ENCODE peak calls at places on chromosome 9, in five cellular contexts. One of them, this sample, is unnamed. For H3K4me1 and H3K27me3, the result is how much of the 10 kb centered on the place peaks cover.

GRCh38 chr9:78001946-78002731 is 29.5 kb downstream of the GNAQ start:
- DNase-seq in PC-9: no peak
- DNase-seq in uterus: no peak
- DNase-seq in hepatocyte: no peak
- DNase-seq in CD4-positive, CD25-positive, alpha-beta regulatory T cell: no peak
- DNase-seq in this sample: no peak

GRCh38 chr9:118473527-118473926 is 769.3 kb downstream of the TLR4 start:
- DNase-seq in uterus: no peak
- DNase-seq in PC-9: no peak
- DNase-seq in hepatocyte: no peak
- DNase-seq in CD4-positive, CD25-positive, alpha-beta regulatory T cell: no peak
- DNase-seq in this sample: no peak

GRCh38 chr9:98488578-98489312 is 220.0 kb downstream of the GABBR2 start:
- DNase-seq in hepatocyte: peak
- DNase-seq in PC-9: peak
- DNase-seq in CD4-positive, CD25-positive, alpha-beta regulatory T cell: no peak
- DNase-seq in uterus: no peak
- DNase-seq in this sample: no peak

GRCh38 chr9:132409828-132410528 is at the start of gene CFAP77:
- DNase-seq in PC-9: peak
- DNase-seq in CD4-positive, CD25-positive, alpha-beta regulatory T cell: peak
- DNase-seq in uterus: no peak
- DNase-seq in hepatocyte: peak
- DNase-seq in this sample: peak

GRCh38 chr9:6128030-6128429 is 87.6 kb upstream of the IL33 start:
- DNase-seq in uterus: no peak
- DNase-seq in CD4-positive, CD25-positive, alpha-beta regulatory T cell: no peak
- DNase-seq in hepatocyte: no peak
- DNase-seq in PC-9: no peak
- DNase-seq in this sample: no peak

GRCh38 chr9:37436540-37436939 is 14.0 kb downstream of the GRHPR start:
- DNase-seq in PC-9: no peak
- DNase-seq in uterus: no peak
- DNase-seq in hepatocyte: no peak
- DNase-seq in CD4-positive, CD25-positive, alpha-beta regulatory T cell: no peak
- DNase-seq in this sample: no peak

GRCh38 chr9:94300470-94301301 is 27.8 kb downstream of the NUTM2F start:
- DNase-seq in hepatocyte: no peak
- DNase-seq in uterus: no peak
- DNase-seq in PC-9: no peak
- DNase-seq in CD4-positive, CD25-positive, alpha-beta regulatory T cell: no peak
- DNase-seq in this sample: no peak

GRCh38 chr9:79989079-79989478 is 417.3 kb downstream of the TLE4 start:
- DNase-seq in CD4-positive, CD25-positive, alpha-beta regulatory T cell: no peak
- DNase-seq in uterus: no peak
- DNase-seq in hepatocyte: no peak
- DNase-seq in PC-9: no peak
- DNase-seq in this sample: no peak

GRCh38 chr9:110241491-110242321 is 14.6 kb downstream of the TXN start:
- DNase-seq in CD4-positive, CD25-positive, alpha-beta regulatory T cell: no peak
- DNase-seq in PC-9: no peak
- DNase-seq in hepatocyte: no peak
- DNase-seq in uterus: no peak
- DNase-seq in this sample: no peak

GRCh38 chr9:136709454-136710109 is 2.8 kb upstream of the DIPK1B start:
- DNase-seq in hepatocyte: no peak
- DNase-seq in CD4-positive, CD25-positive, alpha-beta regulatory T cell: no peak
- DNase-seq in uterus: no peak
- DNase-seq in PC-9: no peak
- DNase-seq in this sample: no peak

GRCh38 chr9:135526089-135526729 is 5.0 kb downstream of the LCN1 start:
- DNase-seq in hepatocyte: no peak
- DNase-seq in PC-9: no peak
- DNase-seq in CD4-positive, CD25-positive, alpha-beta regulatory T cell: no peak
- DNase-seq in uterus: no peak
- DNase-seq in this sample: no peak

GRCh38 chr9:127806871-127807270 is 4.2 kb downstream of the FPGS start:
- DNase-seq in PC-9: no peak
- DNase-seq in CD4-positive, CD25-positive, alpha-beta regulatory T cell: no peak
- DNase-seq in hepatocyte: no peak
- DNase-seq in uterus: no peak
- DNase-seq in this sample: no peak

GRCh38 chr9:95462419-95463121 is 54.2 kb downstream of the PTCH1 start:
- DNase-seq in uterus: peak
- DNase-seq in PC-9: no peak
- DNase-seq in hepatocyte: peak
- DNase-seq in CD4-positive, CD25-positive, alpha-beta regulatory T cell: peak
- DNase-seq in this sample: peak

GRCh38 chr9:136552117-136552685 is 6.4 kb upstream of the NOTCH1 start:
- DNase-seq in uterus: peak
- DNase-seq in CD4-positive, CD25-positive, alpha-beta regulatory T cell: no peak
- DNase-seq in PC-9: no peak
- DNase-seq in hepatocyte: peak
- DNase-seq in this sample: no peak

DNA sequence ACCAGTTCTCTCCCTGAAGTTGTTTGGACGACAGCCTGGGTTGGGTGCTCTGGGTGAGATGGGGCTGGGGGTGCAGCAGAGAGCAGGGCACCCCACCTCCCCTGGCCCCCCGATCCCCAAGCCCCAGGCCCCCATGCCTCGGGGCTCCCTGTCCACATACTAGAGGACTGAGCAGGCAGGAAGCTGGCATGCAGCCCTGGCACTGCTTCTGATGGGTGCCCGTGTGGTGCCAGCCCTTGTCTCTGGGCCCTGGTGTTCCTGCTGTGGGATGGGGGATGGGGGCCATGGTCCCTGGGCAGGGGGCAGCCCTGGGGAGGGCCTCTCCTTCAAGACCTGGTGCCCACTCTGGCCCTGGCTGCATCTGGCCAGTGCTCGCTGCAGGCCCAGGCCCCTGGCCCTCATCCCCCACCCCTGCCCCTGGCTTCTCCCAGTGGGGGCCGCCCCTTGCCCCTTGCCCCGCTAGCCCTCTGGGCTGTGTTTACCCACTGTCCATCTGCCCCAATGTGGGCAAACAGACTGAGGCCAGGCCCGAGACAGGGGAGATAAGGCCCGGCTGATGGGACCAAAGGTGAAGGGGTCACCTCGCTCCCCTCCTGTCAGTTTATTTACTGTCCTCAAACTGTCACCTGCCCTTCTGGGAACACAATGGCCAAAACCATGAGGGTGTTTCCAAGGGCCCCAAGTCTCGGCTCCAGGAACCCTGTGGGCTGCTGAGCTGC is 67.3 kb upstream of the RXRA start:
- DNase-seq in uterus: no peak
- DNase-seq in CD4-positive, CD25-positive, alpha-beta regulatory T cell: no peak
- DNase-seq in hepatocyte: no peak
- DNase-seq in PC-9: no peak
- DNase-seq in this sample: no peak
- H3K4me1 ChIP-seq in uterus: under half
- H3K4me1 ChIP-seq in CD4-positive, CD25-positive, alpha-beta regulatory T cell: under half
- H3K4me1 ChIP-seq in hepatocyte: under half
- H3K4me1 ChIP-seq in PC-9: under half
- H3K4me1 ChIP-seq in this sample: under half

GRCh38 chr9:1354066-1354465 is 303.9 kb downstream of the DMRT2 start:
- DNase-seq in hepatocyte: no peak
- DNase-seq in PC-9: no peak
- DNase-seq in CD4-positive, CD25-positive, alpha-beta regulatory T cell: no peak
- DNase-seq in uterus: no peak
- DNase-seq in this sample: no peak
- H3K27me3 ChIP-seq in hepatocyte: under half
- H3K27me3 ChIP-seq in PC-9: under half
- H3K27me3 ChIP-seq in CD4-positive, CD25-positive, alpha-beta regulatory T cell: under half
- H3K27me3 ChIP-seq in uterus: under half
- H3K27me3 ChIP-seq in this sample: under half

GRCh38 chr9:38746303-38746702 is 26.4 kb upstream of the FAM240B start:
- DNase-seq in CD4-positive, CD25-positive, alpha-beta regulatory T cell: no peak
- DNase-seq in PC-9: no peak
- DNase-seq in uterus: no peak
- DNase-seq in hepatocyte: no peak
- DNase-seq in this sample: no peak
- H3K27ac ChIP-seq in CD4-positive, CD25-positive, alpha-beta regulatory T cell: no peak
- H3K27ac ChIP-seq in PC-9: no peak
- H3K27ac ChIP-seq in uterus: no peak
- H3K27ac ChIP-seq in hepatocyte: no peak
- H3K27ac ChIP-seq in this sample: no peak

DNA sequence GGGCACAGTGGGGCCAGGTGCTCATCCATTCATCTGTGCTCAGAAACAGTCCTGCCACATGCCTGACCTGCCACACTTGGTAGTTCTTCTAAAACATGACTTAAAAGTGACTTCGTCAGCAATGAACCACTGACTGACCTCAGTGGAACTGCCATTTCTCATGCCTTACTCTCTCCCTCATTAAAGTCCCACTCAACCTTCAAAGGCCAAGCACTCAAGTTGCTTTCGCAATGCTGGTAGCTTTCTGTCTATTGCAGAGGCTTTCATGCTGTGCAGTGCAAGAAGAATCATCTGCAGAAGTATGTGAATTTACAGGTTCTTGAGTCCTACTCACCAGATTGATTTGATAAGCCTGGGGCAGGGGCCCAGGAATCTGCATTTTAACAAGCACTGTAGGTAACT is 23.9 kb downstream of the B4GALT1 start:
- DNase-seq in uterus: no peak
- DNase-seq in CD4-positive, CD25-positive, alpha-beta regulatory T cell: peak
- DNase-seq in hepatocyte: peak
- DNase-seq in PC-9: no peak
- DNase-seq in this sample: no peak
- H3K4me1 ChIP-seq in uterus: under half
- H3K4me1 ChIP-seq in CD4-positive, CD25-positive, alpha-beta regulatory T cell: half or more
- H3K4me1 ChIP-seq in hepatocyte: half or more
- H3K4me1 ChIP-seq in PC-9: under half
- H3K4me1 ChIP-seq in this sample: half or more

This sample was measured in CD4-positive, alpha-beta memory T cell.